ENCODE peak calls at places on chromosomes 4 and X, in four cellular contexts. B, P, A and U are unnamed samples. For H3K9me1, the result is how much of the 10 kb centered on the place peaks cover.

GRCh38 chrX:41313419-41313818 is 20.5 kb upstream of the DDX3X start:
- DNase-seq in P (no peak), A (no peak), B (no peak), U (peak)

GRCh38 chr4:76881375-76881774 is 16.6 kb downstream of the SOWAHB start:
- DNase-seq in B (no peak), A (no peak), P (no peak), U (no peak)

GRCh38 chr4:98516042-98516440 is 142.4 kb downstream of the TSPAN5 start:
- DNase-seq in B (peak), P (no peak), A (peak), U (peak)

GRCh38 chrX:926991-927390 is 285.5 kb downstream of the CRLF2 start:
- DNase-seq in A (no peak), P (no peak), B (no peak), U (no peak)

GRCh38 chrX:19204623-19205022 is 82.4 kb upstream of the ADGRG2 start:
- DNase-seq in A (no peak), P (no peak), B (no peak), U (no peak)

GRCh38 chr4:119113033-119113655 is 22.5 kb upstream of the MYOZ2 start:
- DNase-seq in A (no peak), P (no peak), B (peak), U (peak)

GRCh38 chr4:59841698-59842097 is 1358.4 kb upstream of the ADGRL3 start:
- DNase-seq in P (no peak), B (no peak), A (no peak), U (no peak)

GRCh38 chrX:12463873-12464272 is 325.6 kb downstream of the FRMPD4 start:
- DNase-seq in B (no peak), P (no peak), A (no peak), U (no peak)

GRCh38 chrX:155266446-155266845 is 2.2 kb upstream of the RAB39B start:
- DNase-seq in P (no peak), A (no peak), B (no peak), U (no peak)

GRCh38 chrX:56788229-56788628 is 59.2 kb downstream of the NBDY start:
- DNase-seq in B (no peak), P (no peak), A (no peak), U (peak)

GRCh38 chr4:148015058-148015457 is 283.2 kb downstream of the ARHGAP10 start:
- DNase-seq in P (no peak), A (no peak), B (peak), U (no peak)

GRCh38 chrX:57817302-57817701 is 93.0 kb downstream of the ZXDA start:
- DNase-seq in P (no peak), B (no peak), A (no peak), U (no peak)

GRCh38 chrX:118724775-118725174 is 2.6 kb upstream of the IL13RA1 start:
- DNase-seq in B (no peak), P (no peak), A (peak), U (peak)

GRCh38 chrX:117707948-117708743 is 408.5 kb downstream of the KLHL13 start:
- DNase-seq in B (no peak), A (no peak), P (no peak), U (no peak)

GRCh38 chr4:184421558-184422155 is 52.7 kb downstream of the IRF2 start:
- DNase-seq in A (no peak), B (no peak), P (no peak), U (no peak)

GRCh38 chr4:53459548-53459947 is 82.1 kb downstream of the FIP1L1 start:
- DNase-seq in A (no peak), B (peak), P (no peak), U (peak)

DNA sequence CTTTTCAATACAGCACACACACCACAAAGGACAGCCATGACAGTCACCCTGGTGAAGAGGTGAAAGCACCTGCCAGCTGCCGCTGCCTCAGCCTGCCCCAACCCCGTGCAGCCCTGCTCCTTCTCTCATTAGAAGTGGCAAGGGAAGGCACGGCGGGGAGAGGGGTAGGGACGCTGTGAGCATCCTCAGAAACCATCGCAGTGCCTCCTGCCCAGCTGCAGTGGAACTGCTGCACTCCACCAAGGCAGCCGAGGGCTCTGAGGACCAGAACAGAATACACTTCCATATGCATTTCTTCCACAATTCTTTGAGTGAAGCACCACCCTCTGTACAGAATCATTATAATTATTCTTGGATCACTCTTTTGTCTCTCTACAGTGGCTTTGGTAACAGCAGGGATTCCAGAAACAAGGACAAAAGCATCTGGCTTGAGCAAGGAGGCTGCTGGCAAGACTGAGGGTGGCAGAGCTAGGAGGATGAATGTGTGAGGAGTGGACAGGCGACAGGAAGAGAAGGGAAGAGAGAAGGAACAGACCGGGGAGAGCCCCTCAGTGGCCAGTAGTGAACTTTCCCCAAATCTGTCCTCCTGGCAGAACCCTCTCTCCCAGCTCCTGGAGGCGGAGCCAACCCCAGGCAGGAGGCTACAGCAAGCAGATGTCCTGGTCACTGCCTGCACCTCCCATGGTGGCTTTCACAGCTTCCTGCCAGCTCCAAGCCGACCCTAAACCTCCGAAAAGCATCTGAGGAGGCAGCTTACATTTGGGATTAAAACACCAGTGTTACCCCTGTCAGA is 73.2 kb downstream of the MTNR1A start:
- DNase-seq in A (no peak), B (no peak), P (no peak), U (no peak)
- H3K9me1 ChIP-seq in A (under half), B (under half), P (under half), U (under half)

GRCh38 chr4:102705391-102705935 is 55.3 kb downstream of the MANBA start:
- DNase-seq in A (no peak), B (no peak), P (no peak), U (no peak)
- H3K9me1 ChIP-seq in A (under half), B (under half), P (under half), U (under half)

GRCh38 chr4:93730760-93731159 is 97.8 kb upstream of the ATOH1 start:
- DNase-seq in A (no peak), B (no peak), P (no peak), U (no peak)

GRCh38 chr4:93730251-93730650 is 98.3 kb upstream of the ATOH1 start:
- DNase-seq in B (no peak), P (no peak), A (no peak), U (no peak)

DNA sequence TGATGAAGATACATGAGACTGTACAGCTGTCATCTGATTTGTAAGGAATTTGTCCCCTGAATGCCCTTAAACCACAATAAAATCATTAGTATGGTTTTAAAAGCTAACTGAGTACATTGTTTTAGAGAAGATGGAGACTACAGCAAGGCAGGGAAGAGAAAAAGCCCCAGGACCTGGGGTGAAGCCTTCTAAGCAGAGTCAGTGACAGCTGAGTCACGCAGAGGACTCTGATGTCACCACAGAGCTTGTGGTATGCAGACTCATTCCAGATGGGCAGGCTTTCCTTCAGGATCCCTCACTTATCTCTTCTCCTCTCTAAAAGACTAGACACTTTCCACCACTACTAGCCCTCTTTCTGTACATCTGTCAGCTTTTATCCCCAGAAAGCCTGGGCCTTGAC is 97.1 kb upstream of the ATOH1 start:
- DNase-seq in P (no peak), A (no peak), B (no peak), U (peak)
- H3K9me1 ChIP-seq in P (under half), A (under half), B (under half), U (under half)

DNA sequence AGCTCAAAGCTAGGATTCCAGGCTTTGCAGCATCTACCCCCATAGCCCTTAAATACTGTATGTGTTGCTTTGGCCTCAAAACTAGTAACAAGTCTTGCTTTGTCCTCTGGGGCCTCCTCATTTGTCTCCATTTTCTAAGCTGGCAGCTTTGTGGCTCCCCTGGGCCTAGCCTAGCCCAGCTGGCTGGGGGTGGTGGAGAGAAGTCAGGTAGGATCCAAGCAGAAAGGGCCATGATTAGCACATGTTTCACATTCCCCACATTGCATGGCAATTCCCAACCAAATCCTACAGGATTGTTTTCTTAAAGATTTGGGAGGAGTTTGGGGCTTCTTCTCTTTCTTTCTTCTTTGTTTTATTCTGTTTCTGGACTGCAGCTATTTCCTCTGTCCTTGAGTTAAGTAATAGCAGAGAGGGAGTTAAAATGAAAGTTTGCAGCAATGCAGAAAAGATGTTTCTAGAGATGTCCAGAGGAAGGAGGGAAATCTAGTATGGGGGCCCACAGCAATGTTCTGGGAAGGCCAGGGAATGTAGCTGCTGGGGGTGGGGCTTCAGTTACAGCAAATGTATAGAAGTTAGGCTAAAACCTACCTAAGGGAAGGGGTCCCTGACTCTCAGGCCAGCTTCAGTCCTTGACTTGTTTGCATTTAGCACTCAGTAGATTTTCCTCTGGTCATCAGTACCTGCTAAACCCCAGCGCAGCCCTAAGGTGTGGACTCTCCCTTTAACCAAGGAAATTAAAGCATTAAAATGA is 92.0 kb downstream of the SHROOM4 start:
- DNase-seq in A (no peak), B (no peak), P (no peak), U (no peak)
- H3K9me1 ChIP-seq in A (under half), B (under half), P (under half), U (under half)

GRCh38 chr4:5770051-5770450 is 59.0 kb downstream of the EVC start:
- DNase-seq in B (no peak), A (no peak), P (no peak), U (no peak)

GRCh38 chr4:5774416-5775056 is 63.5 kb downstream of the EVC start:
- DNase-seq in A (no peak), P (no peak), B (no peak), U (no peak)

GRCh38 chr4:5776510-5776909 is 65.5 kb downstream of the EVC start:
- DNase-seq in B (no peak), P (no peak), A (no peak), U (no peak)

GRCh38 chr4:5772528-5773270 is 61.7 kb downstream of the EVC start:
- DNase-seq in A (no peak), B (no peak), P (no peak), U (no peak)

GRCh38 chr4:5773271-5773555 is 62.2 kb downstream of the EVC start:
- DNase-seq in B (no peak), A (no peak), P (peak), U (peak)
- H3K9me1 ChIP-seq in B (under half), A (under half), P (under half), U (under half)

GRCh38 chr4:157014621-157015591 is 43.3 kb upstream of the PDGFC start:
- DNase-seq in P (no peak), A (no peak), B (no peak), U (peak)

GRCh38 chr4:157023941-157024340 is 52.0 kb upstream of the GLRB start:
- DNase-seq in B (no peak), P (no peak), A (no peak), U (no peak)

GRCh38 chr4:157018920-157019490 is 47.4 kb upstream of the PDGFC start:
- DNase-seq in P (no peak), A (no peak), B (no peak), U (no peak)

GRCh38 chr4:157025898-157026297 is 50.1 kb upstream of the GLRB start:
- DNase-seq in A (no peak), P (no peak), B (no peak), U (no peak)

DNA sequence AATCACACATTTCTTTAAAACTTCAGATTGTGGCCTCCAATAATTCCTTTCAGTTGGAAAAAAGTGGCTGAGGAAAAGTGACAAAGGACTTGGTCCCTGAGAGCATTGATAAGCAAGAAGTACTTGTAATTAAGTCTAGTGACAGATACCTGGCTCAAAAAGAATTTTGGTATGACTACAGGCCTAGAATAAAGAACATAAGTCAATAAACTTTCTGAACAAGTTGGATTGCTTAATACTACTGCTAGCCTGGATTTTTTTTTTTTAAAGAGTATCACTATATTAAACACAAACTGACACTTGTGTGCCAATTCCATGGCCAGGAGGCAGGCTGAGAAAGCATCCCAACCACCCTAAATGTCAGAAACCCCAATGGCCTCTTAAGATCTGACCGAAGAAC is 49.3 kb upstream of the PDGFC start:
- DNase-seq in A (no peak), P (no peak), B (no peak), U (no peak)
- H3K9me1 ChIP-seq in A (under half), P (under half), B (under half), U (under half)

DNA sequence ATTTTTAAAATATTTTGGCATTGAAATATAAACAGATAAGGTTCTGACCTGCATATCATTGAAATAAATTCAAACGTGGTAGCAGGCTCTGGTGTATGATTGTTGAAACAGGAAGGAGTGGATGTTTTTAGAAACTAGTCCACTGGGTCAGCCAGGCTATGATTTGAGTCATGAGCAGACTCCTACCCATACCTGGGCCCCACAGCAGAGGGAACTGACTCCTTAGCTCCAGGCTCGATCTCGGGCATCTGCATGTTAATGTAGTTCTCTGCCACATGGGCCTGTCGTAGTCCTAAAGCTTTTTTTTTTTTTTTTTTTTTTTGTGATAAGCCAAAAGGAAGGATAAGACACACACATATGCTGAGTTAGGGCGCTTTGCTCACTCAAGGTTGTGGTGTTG is 27.1 kb downstream of the OFD1 start:
- DNase-seq in B (no peak), A (peak), P (no peak), U (peak)
- H3K9me1 ChIP-seq in B (under half), A (under half), P (under half), U (under half)

DNA sequence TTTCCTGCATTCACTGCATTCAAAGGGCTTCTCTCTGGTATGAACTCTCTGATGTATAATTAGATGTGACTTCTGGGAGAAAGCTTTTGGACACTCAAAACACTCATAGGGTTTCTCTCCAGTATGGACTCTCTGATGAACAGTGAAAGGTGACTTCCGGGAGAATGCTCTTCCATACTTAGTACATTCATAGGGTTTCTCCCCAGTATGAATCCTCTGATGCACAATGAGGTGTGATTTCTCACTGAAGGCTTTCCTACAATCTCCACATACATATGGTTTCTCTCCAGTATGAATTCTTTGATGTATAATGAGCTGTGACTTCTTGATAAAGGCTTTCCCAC is 12.2 kb downstream of the ZNF630 start:
- DNase-seq in B (no peak), P (no peak), A (no peak), U (no peak)
- H3K9me1 ChIP-seq in B (under half), P (under half), A (under half), U (under half)